ENCODE peak calls at places on chromosome 1, in nine cellular contexts. Z, A, U, L, F, M, B, D and G are unnamed samples.
A peak's percentile ranks its signal among the peaks of the same experiment; 100 is the strongest.

GRCh38 chr1:66300280-66300973 is 233.5 kb upstream of the SGIP1 start:
- DNase-seq in F (no peak), U (peak; percentile 49), A (no peak), D (no peak), B (no peak), Z (no peak), M (no peak), L (no peak), G (no peak)

GRCh38 chr1:55868026-55868425 is 652.9 kb upstream of the USP24 start:
- DNase-seq in Z (no peak), M (no peak), A (no peak), U (no peak), L (no peak), B (no peak), D (no peak), F (no peak), G (no peak)

GRCh38 chr1:162722036-162722435 is 68.5 kb upstream of the HSD17B7 start:
- DNase-seq in A (no peak), D (no peak), M (no peak), Z (no peak), L (no peak), F (no peak), B (no peak), U (no peak), G (no peak)

GRCh38 chr1:202130275-202130646 is 7.5 kb downstream of the GPR37L1 start:
- DNase-seq in B (no peak), F (no peak), D (no peak), U (no peak), A (no peak), M (no peak), L (no peak), Z (no peak), G (no peak)

GRCh38 chr1:223199094-223199647 is 56.1 kb upstream of the TLR5 start:
- DNase-seq in M (no peak), U (no peak), L (no peak), Z (no peak), D (no peak), A (no peak), B (no peak), F (no peak), G (no peak)

GRCh38 chr1:243851765-243852164 is 1.7 kb upstream of the AKT3 start:
- DNase-seq in F (no peak), L (no peak), A (no peak), M (no peak), B (no peak), U (no peak), D (no peak), Z (no peak), G (no peak)

GRCh38 chr1:209643295-209644020 is 8.8 kb downstream of the LAMB3 start:
- DNase-seq in U (peak; percentile 45), Z (no peak), D (no peak), B (no peak), F (no peak), M (peak; percentile 81), L (no peak), A (no peak), G (no peak)

GRCh38 chr1:38151399-38151798 is 104.8 kb upstream of the POU3F1 start:
- DNase-seq in M (no peak), D (no peak), F (no peak), Z (no peak), B (no peak), L (no peak), A (peak; percentile 59), U (no peak), G (no peak)

GRCh38 chr1:202616355-202616910 is 93.8 kb downstream of the SYT2 start:
- DNase-seq in A (no peak), M (no peak), F (no peak), L (no peak), U (no peak), D (no peak), B (no peak), Z (no peak), G (peak; percentile 68)

GRCh38 chr1:23797478-23798448 is 2.8 kb downstream of the GALE start:
- DNase-seq in F (no peak), B (no peak), Z (peak; percentile 54), A (no peak), D (no peak), U (no peak), L (no peak), M (no peak), G (peak; percentile 69)

GRCh38 chr1:205324781-205325180 is 3.2 kb upstream of the NUAK2 start:
- DNase-seq in L (no peak), M (no peak), B (no peak), U (no peak), F (no peak), A (no peak), Z (no peak), D (no peak), G (no peak)

GRCh38 chr1:45530632-45531135 is 9.0 kb upstream of the PRDX1 start:
- DNase-seq in D (no peak), F (no peak), Z (no peak), M (no peak), U (no peak), L (no peak), B (no peak), A (no peak), G (no peak)

GRCh38 chr1:3820316-3820715 is 24.0 kb upstream of the LRRC47 start:
- DNase-seq in U (no peak), D (peak; percentile 22), Z (no peak), F (peak; percentile 34), L (no peak), B (no peak), M (no peak), A (no peak), G (no peak)

GRCh38 chr1:2821970-2822620 is 20.6 kb upstream of the TTC34 start:
- DNase-seq in D (peak; percentile 61), L (no peak), M (peak; percentile 48), B (peak; percentile 41), Z (peak; percentile 66), F (no peak), U (no peak), A (peak; percentile 7), G (no peak)

GRCh38 chr1:168416220-168416619 is 127.6 kb downstream of the XCL2 start:
- DNase-seq in L (no peak), F (no peak), B (no peak), U (no peak), Z (no peak), A (no peak), D (no peak), M (no peak), G (no peak)

GRCh38 chr1:24901791-24902470 is 28.1 kb downstream of the RUNX3 start:
- DNase-seq in A (no peak), M (no peak), F (peak; percentile 59), U (peak; percentile 13), B (peak; percentile 48), L (no peak), D (peak; percentile 41), Z (peak; percentile 23), G (no peak)

GRCh38 chr1:4018721-4019521 is 118.8 kb upstream of the C1orf174 start:
- DNase-seq in M (no peak), Z (no peak), D (no peak), U (no peak), B (no peak), A (no peak), F (peak; percentile 47), L (peak; percentile 86), G (peak; percentile 54)

GRCh38 chr1:169041371-169041770 is 65.1 kb upstream of the ATP1B1 start:
- DNase-seq in B (no peak), Z (no peak), U (no peak), L (peak; percentile 42), D (no peak), F (no peak), A (no peak), M (no peak), G (no peak)

GRCh38 chr1:63635681-63636080 is 42.5 kb downstream of the PGM1 start:
- DNase-seq in F (no peak), U (no peak), B (no peak), M (no peak), D (no peak), A (no peak), Z (no peak), L (no peak), G (no peak)

GRCh38 chr1:225464851-225465792 is 37.3 kb upstream of the LBR start:
- DNase-seq in B (no peak), A (no peak), Z (no peak), L (no peak), U (no peak), M (no peak), F (no peak), D (no peak), G (peak; percentile 64)
- H3K4me1 ChIP-seq in B (peaks cover 10% of the 10 kb centered on the region), A (peaks cover 57% of the 10 kb centered on the region), Z (peaks cover 13% of the 10 kb centered on the region), L (peaks cover 67% of the 10 kb centered on the region), U (peaks cover 8% of the 10 kb centered on the region), M (peaks cover 61% of the 10 kb centered on the region), F (peaks cover 22% of the 10 kb centered on the region), D (peaks cover 44% of the 10 kb centered on the region), G (peaks cover 44% of the 10 kb centered on the region)

DNA sequence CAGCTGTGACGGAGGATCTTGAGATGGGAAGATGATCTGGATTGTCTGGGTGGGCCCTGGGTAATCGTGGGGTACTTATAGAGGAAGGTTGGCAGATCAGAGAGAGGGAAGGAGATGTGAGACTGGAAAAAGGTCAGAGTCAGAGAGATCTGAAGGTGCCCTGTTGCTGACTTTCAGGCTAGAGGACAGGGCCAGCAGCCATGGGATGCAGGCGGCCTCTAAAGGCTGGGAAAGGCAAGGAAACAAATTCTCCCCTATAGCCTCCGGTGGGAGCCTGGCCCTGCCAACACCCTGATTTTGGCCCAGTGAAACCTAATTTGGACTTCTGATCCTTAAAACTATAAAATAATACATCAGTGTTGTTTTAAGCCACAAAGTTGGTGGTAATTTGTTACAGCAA is 153.5 kb upstream of the TMEM51 start:
- DNase-seq in D (no peak), A (no peak), M (no peak), L (no peak), F (no peak), Z (no peak), B (no peak), U (no peak), G (no peak)
- TF ChIP-seq CTCF in D (no peak), A (no peak), M (no peak), L (no peak), F (no peak), Z (no peak), B (no peak), U (no peak), G (no peak)

DNA sequence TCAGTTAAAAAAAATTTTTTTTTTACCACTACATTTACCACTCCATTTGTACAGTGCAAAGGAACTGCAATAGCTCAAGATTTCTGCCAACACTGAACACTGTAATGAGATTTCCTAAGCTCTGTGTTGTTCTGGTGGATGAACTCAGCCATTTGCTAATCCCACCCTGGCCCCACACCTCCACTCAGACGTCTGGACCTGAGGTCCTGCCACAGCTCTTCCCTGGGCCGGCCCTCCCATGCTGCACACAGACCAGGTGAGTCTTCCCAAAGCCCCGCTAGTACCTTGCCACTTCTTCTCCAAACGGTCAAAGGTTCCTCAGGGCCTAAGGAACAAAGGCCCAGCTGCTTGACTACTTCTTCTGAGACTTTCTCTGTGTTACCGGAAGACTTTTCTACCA is 56.4 kb downstream of the SLC45A1 start:
- DNase-seq in U (no peak), Z (no peak), M (no peak), A (no peak), B (no peak), D (no peak), F (no peak), L (no peak), G (no peak)
- H3K27ac ChIP-seq in U (peak overlapping the region; percentile 82), Z (peak overlapping the region; percentile 80), M (peak overlapping the region; percentile 94), A (no peak overlapping the region), B (no peak overlapping the region), D (peak overlapping the region; percentile 78), F (peak overlapping the region; percentile 77), L (peak overlapping the region; percentile 93), G (peak overlapping the region; percentile 74)

DNA sequence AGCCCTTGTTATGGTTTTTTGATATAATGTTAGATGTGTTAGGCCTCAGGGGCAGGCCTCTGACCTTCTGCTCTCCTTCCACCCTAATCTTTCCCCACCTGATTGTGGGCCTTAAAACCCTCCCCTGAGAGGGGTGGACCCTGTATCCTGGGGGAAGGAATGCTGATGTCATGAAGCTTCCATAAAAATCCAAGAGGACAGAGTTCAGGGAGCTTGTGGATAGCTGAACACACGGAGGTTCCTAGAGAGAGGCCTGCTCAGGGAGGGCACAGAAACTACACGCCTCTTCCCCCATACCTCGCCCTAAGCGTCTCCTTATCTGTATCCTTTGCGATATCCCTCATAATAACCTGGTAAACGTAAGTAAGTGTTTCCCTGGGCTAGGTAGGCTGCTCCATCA is 4.3 kb downstream of the MFN2 start:
- DNase-seq in L (no peak), F (no peak), U (no peak), Z (no peak), M (no peak), B (no peak), A (no peak), D (no peak), G (no peak)
- H3K4me1 ChIP-seq in L (peaks cover 63% of the 10 kb centered on the region), F (peaks cover 15% of the 10 kb centered on the region), U (peaks cover 9% of the 10 kb centered on the region), Z (peaks cover 40% of the 10 kb centered on the region), M (peaks cover 94% of the 10 kb centered on the region), B (peaks cover 10% of the 10 kb centered on the region), A (peaks cover 20% of the 10 kb centered on the region), D (peaks cover 30% of the 10 kb centered on the region), G (peaks cover 77% of the 10 kb centered on the region)